ENCODE peak calls at places on chromosomes 7 and 10, in seven cellular contexts. V, B, E, A, K, G and Q are unnamed samples.
A peak's percentile ranks its signal among the peaks of the same experiment; 100 is the strongest.

GRCh38 chr10:8149991-8150390 is 95.5 kb downstream of the GATA3 start:
- DNase-seq in A (no peak), E (no peak), K (no peak), B (no peak), G (no peak), V (no peak), Q (no peak)

GRCh38 chr10:124366825-124367224 is 51.9 kb downstream of the OAT start:
- DNase-seq in E (no peak), G (no peak), B (no peak), A (no peak), V (no peak), K (no peak), Q (no peak)

GRCh38 chr7:156659961-156660360 is 19.4 kb downstream of the RNF32 start:
- DNase-seq in G (no peak), A (no peak), V (no peak), B (peak; percentile 38), K (no peak), E (no peak), Q (no peak)

GRCh38 chr10:116723428-116724281 is 18.7 kb downstream of the HSPA12A start:
- DNase-seq in G (no peak), V (no peak), K (no peak), E (no peak), A (no peak), B (no peak), Q (no peak)

GRCh38 chr7:90262438-90262837 is 17.5 kb downstream of the CFAP69 start:
- DNase-seq in E (no peak), V (peak; percentile 45), B (peak; percentile 30), A (no peak), G (no peak), K (peak; percentile 15), Q (peak; percentile 51)

GRCh38 chr10:21173964-21174669 is 277.0 kb upstream of the NEBL start:
- DNase-seq in G (no peak), K (peak; percentile 63), A (no peak), E (no peak), B (peak; percentile 68), V (peak; percentile 88), Q (peak; percentile 93)

GRCh38 chr7:151539055-151539714 is 19.5 kb upstream of the RHEB start:
- DNase-seq in G (no peak), E (no peak), B (no peak), V (peak; percentile 78), K (no peak), A (no peak), Q (peak; percentile 69)

GRCh38 chr7:144769352-144769751 is 66.5 kb downstream of the TPK1 start:
- DNase-seq in G (no peak), K (no peak), B (no peak), E (no peak), A (no peak), V (no peak), Q (no peak)

GRCh38 chr7:155547161-155547791 is 917 bp upstream of the CNPY1 start:
- DNase-seq in A (no peak), B (no peak), E (no peak), V (no peak), K (no peak), G (no peak), Q (no peak)
- TF ChIP-seq JUND in A (no peak), B (no peak), E (no peak), V (no peak), K (no peak), G (no peak), Q (no peak)

GRCh38 chr10:119058005-119058404 is 22.6 kb downstream of the EIF3A start:
- DNase-seq in B (no peak), G (no peak), A (no peak), K (no peak), V (no peak), E (no peak), Q (no peak)

GRCh38 chr10:119059557-119059956 is 21.1 kb downstream of the EIF3A start:
- DNase-seq in B (no peak), V (no peak), A (no peak), G (no peak), E (no peak), K (no peak), Q (no peak)

GRCh38 chr10:119060107-119060506 is 20.5 kb downstream of the EIF3A start:
- DNase-seq in B (no peak), A (no peak), K (no peak), E (no peak), V (no peak), G (no peak), Q (no peak)

GRCh38 chr10:119061352-119061751 is 19.3 kb downstream of the EIF3A start:
- DNase-seq in E (no peak), B (no peak), A (no peak), V (no peak), G (no peak), K (no peak), Q (no peak)

GRCh38 chr10:119061926-119062325 is 18.7 kb downstream of the EIF3A start:
- DNase-seq in E (no peak), K (no peak), B (no peak), G (no peak), A (no peak), V (no peak), Q (no peak)
- TF ChIP-seq JUND in E (no peak), K (no peak), B (no peak), G (no peak), A (no peak), V (no peak), Q (no peak)

DNA sequence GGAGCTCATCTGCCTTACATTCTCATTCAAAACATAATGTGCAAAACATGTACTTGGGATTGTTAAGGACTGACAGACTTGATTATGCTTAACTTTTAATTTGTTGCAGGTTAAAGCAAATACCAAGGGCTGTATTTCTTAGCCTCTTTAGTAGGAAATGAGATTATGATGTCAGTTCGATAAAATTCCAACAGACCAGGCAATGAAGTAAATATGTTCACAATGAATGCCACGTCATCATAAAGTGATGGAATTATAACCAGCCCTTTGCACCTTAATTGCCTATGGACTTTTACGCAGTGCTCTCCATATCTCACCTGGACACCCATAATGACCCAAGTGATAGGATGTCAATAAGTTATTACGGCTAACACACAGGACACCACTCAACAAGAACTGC is 115.2 kb downstream of the CHCHD3 start:
- DNase-seq in E (no peak), V (no peak), K (no peak), G (no peak), A (no peak), B (no peak), Q (no peak)
- TF ChIP-seq JUND in E (no peak), V (peak; percentile 33), K (no peak), G (no peak), A (no peak), B (no peak), Q (no peak)

DNA sequence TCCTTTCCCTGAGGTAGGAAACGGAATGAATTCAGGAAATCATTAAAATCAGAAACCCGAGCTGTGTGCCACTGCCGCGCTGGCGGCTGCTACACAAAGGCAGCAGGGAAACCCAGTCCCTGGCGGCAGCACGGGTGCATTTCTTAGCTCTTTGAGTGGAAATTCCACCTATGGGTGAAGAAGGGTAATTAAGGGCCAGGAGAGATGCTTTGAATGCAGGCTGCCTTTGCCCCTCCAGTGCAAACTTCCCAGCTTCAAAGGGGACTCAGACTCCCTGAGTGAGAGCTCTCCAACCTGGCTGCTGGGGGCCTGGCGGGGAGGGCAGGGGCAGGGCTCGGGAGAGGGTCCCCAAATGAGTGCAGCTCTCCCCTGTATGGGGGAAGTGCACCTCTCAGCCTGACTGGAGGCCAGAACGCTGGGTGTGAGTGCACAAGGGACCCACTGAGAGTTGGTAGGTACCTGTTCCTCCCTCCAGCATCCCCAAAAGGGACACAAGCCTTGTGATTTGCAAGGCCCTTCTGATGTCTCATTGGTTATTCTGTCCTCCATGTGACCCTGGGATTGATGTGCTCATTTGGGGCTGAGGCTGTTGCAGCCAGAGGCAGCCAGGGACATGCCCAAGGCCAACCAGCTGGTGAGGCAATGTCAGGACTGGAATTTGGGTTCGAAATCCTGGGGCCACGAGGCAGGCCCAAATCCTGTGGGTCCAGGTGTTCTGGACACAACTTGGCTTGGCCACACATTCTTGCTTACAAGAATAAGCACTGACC is 16.3 kb upstream of the ZMIZ1 start:
- DNase-seq in A (peak; percentile 52), V (peak; percentile 66), K (no peak), B (peak; percentile 55), E (no peak), G (no peak), Q (peak; percentile 77)
- TF ChIP-seq JUND in A (no peak), V (no peak), K (no peak), B (peak; percentile 5), E (no peak), G (no peak), Q (no peak)

GRCh38 chr7:131745645-131746248 is 189.3 kb upstream of the PODXL start:
- DNase-seq in V (no peak), E (no peak), A (peak; percentile 7), K (no peak), B (peak; percentile 18), G (no peak), Q (peak; percentile 22)
- TF ChIP-seq JUND in V (no peak), E (no peak), A (no peak), K (no peak), B (no peak), G (no peak), Q (no peak)